ENCODE peak calls at places on chromosome 5, in five cellular contexts. G, D, B, Q and J are unnamed samples.
A peak's percentile ranks its signal among the peaks of the same experiment; 100 is the strongest.

GRCh38 chr5:138303365-138303764 is 28.2 kb downstream of the CDC25C start:
- DNase-seq in G (no peak), D (no peak), B (no peak), Q (no peak), J (no peak)

GRCh38 chr5:68196876-68197275 is 18.7 kb upstream of the PIK3R1 start:
- DNase-seq in G (no peak), D (no peak), B (no peak), Q (no peak), J (no peak)

GRCh38 chr5:15492545-15492944 is 7.4 kb upstream of the FBXL7 start:
- DNase-seq in G (no peak), D (no peak), B (no peak), Q (no peak), J (no peak)

GRCh38 chr5:74325866-74326265 is 314.7 kb downstream of the ENC1 start:
- DNase-seq in G (no peak), D (no peak), B (no peak), Q (no peak), J (no peak)

GRCh38 chr5:40410231-40410861 is 269.4 kb upstream of the PTGER4 start:
- DNase-seq in G (no peak), D (no peak), B (no peak), Q (peak; percentile 41), J (peak; percentile 96)

GRCh38 chr5:96699186-96699820 is 37.1 kb downstream of the CAST start:
- DNase-seq in G (no peak), D (no peak), B (no peak), Q (no peak), J (no peak)

GRCh38 chr5:83834306-83834705 is 113.7 kb upstream of the HAPLN1 start:
- DNase-seq in G (no peak), D (peak; percentile 61), B (no peak), Q (no peak), J (no peak)

GRCh38 chr5:165209101-165209727 is 1703.8 kb downstream of the MAT2B start:
- DNase-seq in G (peak; percentile 36), D (no peak), B (no peak), Q (no peak), J (no peak)

GRCh38 chr5:57986746-57987145 is 473.1 kb downstream of the PLK2 start:
- DNase-seq in G (no peak), D (no peak), B (no peak), Q (peak; percentile 19), J (no peak)

GRCh38 chr5:81525690-81526089 is 131.8 kb upstream of the ACOT12 start:
- DNase-seq in G (no peak), D (no peak), B (no peak), Q (no peak), J (no peak)

GRCh38 chr5:135225856-135226560 is 173.0 kb downstream of the MACROH2A1 start:
- DNase-seq in G (no peak), D (no peak), B (peak; percentile 61), Q (no peak), J (no peak)

GRCh38 chr5:131640043-131640856 is 5.2 kb upstream of the RAPGEF6 start:
- DNase-seq in G (no peak), D (no peak), B (no peak), Q (no peak), J (no peak)

GRCh38 chr5:159864885-159865622 is 51.2 kb upstream of the ADRA1B start:
- DNase-seq in G (no peak), D (no peak), B (no peak), Q (no peak), J (no peak)

GRCh38 chr5:14560091-14560595 is 21.4 kb upstream of the OTULINL start:
- DNase-seq in G (no peak), D (no peak), B (no peak), Q (no peak), J (no peak)

GRCh38 chr5:9582406-9582805 is 36.5 kb upstream of the SEMA5A start:
- DNase-seq in G (no peak), D (no peak), B (no peak), Q (no peak), J (no peak)

GRCh38 chr5:117667105-117667504 is 1092.5 kb upstream of the SEMA6A start:
- DNase-seq in G (no peak), D (no peak), B (no peak), Q (no peak), J (no peak)

GRCh38 chr5:167743685-167744084 is 547.8 kb upstream of the WWC1 start:
- DNase-seq in G (no peak), D (no peak), B (no peak), Q (peak; percentile 15), J (no peak)

GRCh38 chr5:78537821-78538220 is 110.8 kb downstream of the LHFPL2 start:
- DNase-seq in G (no peak), D (no peak), B (no peak), Q (peak; percentile 15), J (no peak)

GRCh38 chr5:163649522-163649921 is 144.1 kb downstream of the MAT2B start:
- DNase-seq in G (no peak), D (no peak), B (no peak), Q (no peak), J (no peak)

GRCh38 chr5:81233080-81233634 is at the start of gene CKMT2:
- DNase-seq in G (peak; percentile 40), D (peak; percentile 91), B (peak; percentile 89), Q (no peak), J (no peak)

GRCh38 chr5:60687927-60688720 is 11.8 kb downstream of the DEPDC1B start:
- DNase-seq in G (no peak), D (no peak), B (no peak), Q (no peak), J (no peak)

GRCh38 chr5:77076961-77077820 is 9.9 kb downstream of the ZBED3 start:
- DNase-seq in G (peak; percentile 71), D (peak; percentile 66), B (peak; percentile 84), Q (no peak), J (peak; percentile 31)

GRCh38 chr5:168317521-168318147 is 26.2 kb downstream of the WWC1 start:
- DNase-seq in G (no peak), D (peak; percentile 38), B (no peak), Q (peak; percentile 74), J (no peak)

GRCh38 chr5:172007795-172008465 is 1.5 kb upstream of the FBXW11 start:
- DNase-seq in G (no peak), D (no peak), B (no peak), Q (no peak), J (no peak)
- H3K4me1 ChIP-seq in G (no peaks in the 10 kb centered on the region), D (peaks cover 34% of the 10 kb centered on the region), B (peaks cover 28% of the 10 kb centered on the region), Q (peaks cover 27% of the 10 kb centered on the region), J (peaks cover 40% of the 10 kb centered on the region)

DNA sequence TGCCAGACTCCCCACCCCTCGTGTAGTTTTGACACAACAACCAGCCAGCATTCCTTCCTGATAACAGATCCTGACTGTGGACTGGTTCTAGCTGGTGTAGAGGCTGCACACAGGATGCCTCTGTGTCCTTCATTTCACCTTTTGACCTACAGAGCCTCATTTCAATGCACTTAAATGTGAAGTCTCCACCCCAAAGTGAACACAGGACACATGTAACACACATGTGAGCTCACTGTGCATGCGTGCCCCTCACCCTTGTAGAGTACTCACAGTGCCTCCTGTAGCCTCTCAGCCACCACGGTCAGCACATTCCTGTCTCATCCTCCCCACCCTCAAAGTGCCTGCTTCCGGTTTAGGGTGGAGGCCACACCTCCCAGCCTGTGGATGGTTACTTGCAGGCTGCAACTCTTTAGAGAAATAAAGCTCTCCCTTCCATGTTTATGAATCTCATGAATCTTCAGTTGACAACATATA is 11.6 kb upstream of the NKD2 start:
- DNase-seq in G (no peak), D (no peak), B (peak; percentile 58), Q (no peak), J (no peak)
- H3K4me3 ChIP-seq in G (peak overlapping the region; percentile 43), D (no peak overlapping the region), B (no peak overlapping the region), Q (no peak overlapping the region), J (no peak overlapping the region)

GRCh38 chr5:32369032-32369431 is 56.3 kb upstream of the MTMR12 start:
- DNase-seq in G (no peak), D (no peak), B (no peak), Q (no peak), J (no peak)

GRCh38 chr5:32363030-32363429 is 50.3 kb upstream of the MTMR12 start:
- DNase-seq in G (no peak), D (no peak), B (no peak), Q (no peak), J (no peak)

GRCh38 chr5:32369542-32370155 is 56.9 kb upstream of the MTMR12 start:
- DNase-seq in G (no peak), D (no peak), B (no peak), Q (no peak), J (no peak)

GRCh38 chr5:32362527-32362926 is 49.8 kb upstream of the MTMR12 start:
- DNase-seq in G (no peak), D (no peak), B (no peak), Q (no peak), J (no peak)

GRCh38 chr5:32365623-32366022 is 52.9 kb upstream of the MTMR12 start:
- DNase-seq in G (no peak), D (peak; percentile 22), B (no peak), Q (no peak), J (no peak)
- H3K36me3 ChIP-seq in G (peaks cover 96% of the 10 kb centered on the region), D (no peaks in the 10 kb centered on the region), B (peaks cover 65% of the 10 kb centered on the region), Q (peaks cover 41% of the 10 kb centered on the region), J (peaks cover 17% of the 10 kb centered on the region)

GRCh38 chr5:140588311-140589070 is 23.9 kb downstream of the SLC35A4 start:
- DNase-seq in G (no peak), D (no peak), B (no peak), Q (no peak), J (no peak)
- H3K4me1 ChIP-seq in G (no peaks in the 10 kb centered on the region), D (peaks cover 3% of the 10 kb centered on the region), B (peaks cover 17% of the 10 kb centered on the region), Q (no peaks in the 10 kb centered on the region), J (no peaks in the 10 kb centered on the region)

GRCh38 chr5:73266925-73267775 is 94.2 kb downstream of the TMEM174 start:
- DNase-seq in G (peak; percentile 42), D (no peak), B (no peak), Q (no peak), J (no peak)
- H3K4me3 ChIP-seq in G (no peak overlapping the region), D (no peak overlapping the region), B (peak overlapping the region; percentile 11), Q (no peak overlapping the region), J (no peak overlapping the region)

GRCh38 chr5:36153727-36154126 is 1.8 kb downstream of the SKP2 start:
- DNase-seq in G (no peak), D (no peak), B (no peak), Q (no peak), J (no peak)

GRCh38 chr5:36155291-36155690 is 3.4 kb downstream of the SKP2 start:
- DNase-seq in G (no peak), D (no peak), B (no peak), Q (no peak), J (no peak)

GRCh38 chr5:36156124-36156601 is 4.3 kb downstream of the SKP2 start:
- DNase-seq in G (no peak), D (no peak), B (no peak), Q (no peak), J (no peak)

GRCh38 chr5:36158144-36158543 is 6.2 kb downstream of the SKP2 start:
- DNase-seq in G (no peak), D (no peak), B (no peak), Q (no peak), J (no peak)

DNA sequence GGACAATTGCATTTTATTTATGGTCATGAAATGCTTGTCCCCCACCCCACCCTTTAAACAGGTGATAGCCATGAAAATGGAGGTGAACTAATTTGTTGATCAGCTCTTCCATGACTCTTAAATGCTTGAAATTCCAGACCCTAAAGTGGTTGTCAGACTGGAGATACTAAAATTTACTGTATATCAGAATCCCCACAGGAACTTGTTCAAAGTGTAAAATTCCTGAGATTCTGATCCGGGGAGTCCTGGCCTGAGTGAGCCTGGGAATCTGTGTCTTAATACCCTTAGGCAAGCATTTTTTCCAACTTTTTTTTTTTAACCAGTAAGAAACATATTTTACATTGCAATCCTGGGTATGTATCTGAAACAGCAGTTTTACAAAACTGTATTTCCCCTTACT is 4.7 kb downstream of the SKP2 start:
- DNase-seq in G (no peak), D (no peak), B (no peak), Q (no peak), J (no peak)
- H3K36me3 ChIP-seq in G (peaks cover 90% of the 10 kb centered on the region), D (no peaks in the 10 kb centered on the region), B (peaks cover 29% of the 10 kb centered on the region), Q (peaks cover 42% of the 10 kb centered on the region), J (peaks cover 19% of the 10 kb centered on the region)